ENCODE peak calls at places on chromosomes 11 and 22, in ten cellular contexts. M is ovary, U is stomach, P is A549, H is tibial nerve, A is H1, I is sigmoid colon, Z is HepG2, O is GM12878, J is SK-N-SH. K is an unnamed sample.

GRCh38 chr11:118587952-118588351 is 15.7 kb downstream of the ARCN1 start:
- DNase-seq in J (no peak), M (no peak), A (no peak), H (no peak), U (no peak), I (no peak), P (no peak), O (no peak), Z (no peak), K (no peak)

GRCh38 chr11:115959098-115959497 is 454.9 kb upstream of the CADM1 start:
- DNase-seq in Z (peak), U (no peak), J (peak), M (no peak), A (no peak), O (no peak), I (no peak), P (no peak), H (no peak), K (no peak)

GRCh38 chr11:70244698-70245097 is 25.8 kb upstream of the PPFIA1 start:
- DNase-seq in H (no peak), A (no peak), J (no peak), P (peak), U (no peak), M (no peak), I (no peak), O (no peak), Z (no peak), K (no peak)

GRCh38 chr11:125070699-125071254 is 7.7 kb downstream of the SLC37A2 start:
- DNase-seq in P (no peak), I (peak), Z (peak), M (peak), O (peak), J (no peak), U (peak), A (no peak), H (peak), K (no peak)

GRCh38 chr11:134270250-134270714 is 5.9 kb upstream of the GLB1L3 start:
- DNase-seq in M (no peak), U (no peak), P (peak), J (peak), Z (peak), I (no peak), O (no peak), H (no peak), A (no peak), K (no peak)

GRCh38 chr11:73350908-73351636 is 25.1 kb upstream of the RELT start:
- DNase-seq in J (peak), P (peak), U (peak), H (peak), O (no peak), Z (peak), I (peak), M (peak), A (no peak), K (no peak)

GRCh38 chr11:112523477-112523876 is 262.8 kb upstream of the PLET1 start:
- DNase-seq in J (peak), M (no peak), H (no peak), P (no peak), Z (no peak), I (peak), U (no peak), A (no peak), O (no peak), K (no peak)

GRCh38 chr11:119983240-119983732 is 154.6 kb downstream of the TRIM29 start:
- DNase-seq in I (no peak), A (no peak), P (no peak), Z (no peak), O (no peak), J (no peak), M (no peak), U (no peak), H (no peak), K (no peak)

GRCh38 chr11:102410382-102410784 is 42.2 kb downstream of the TMEM123 start:
- DNase-seq in A (no peak), J (peak), Z (no peak), H (no peak), M (no peak), P (no peak), O (no peak), I (no peak), U (no peak), K (no peak)

GRCh38 chr22:25563757-25564319 is 637 bp upstream of the GRK3 start:
- DNase-seq in P (no peak), Z (peak), O (no peak), M (peak), A (no peak), U (no peak), J (no peak), H (peak), I (peak), K (peak)

GRCh38 chr22:29840498-29840897 is 2.4 kb upstream of the ASCC2 start:
- DNase-seq in J (no peak), P (no peak), M (no peak), Z (no peak), H (no peak), U (no peak), I (no peak), O (no peak), A (no peak), K (no peak)

GRCh38 chr22:47220752-47221151 is 458.3 kb downstream of the TBC1D22A start:
- DNase-seq in Z (no peak), U (no peak), A (no peak), M (no peak), P (no peak), I (no peak), O (no peak), H (no peak), J (no peak), K (no peak)

GRCh38 chr22:47215851-47216250 is 453.4 kb downstream of the TBC1D22A start:
- DNase-seq in I (peak), P (no peak), Z (no peak), J (no peak), O (no peak), H (no peak), M (no peak), A (no peak), U (peak), K (no peak)

GRCh38 chr22:47221840-47222615 is 459.6 kb downstream of the TBC1D22A start:
- DNase-seq in H (no peak), J (peak), I (peak), A (no peak), Z (no peak), M (no peak), P (no peak), O (no peak), U (no peak), K (no peak)

GRCh38 chr22:47219789-47220188 is 457.3 kb downstream of the TBC1D22A start:
- DNase-seq in P (no peak), U (no peak), M (no peak), Z (no peak), O (no peak), I (peak), H (no peak), J (no peak), A (no peak), K (no peak)

GRCh38 chr22:47218671-47219070 is 456.2 kb downstream of the TBC1D22A start:
- DNase-seq in O (no peak), M (no peak), P (no peak), H (no peak), I (peak), A (no peak), Z (no peak), J (no peak), U (peak), K (peak)
- TF ChIP-seq CTCF in O (no peak), M (no peak), P (no peak), H (no peak), I (no peak), A (no peak), Z (no peak), J (no peak), U (no peak), K (no peak)

DNA sequence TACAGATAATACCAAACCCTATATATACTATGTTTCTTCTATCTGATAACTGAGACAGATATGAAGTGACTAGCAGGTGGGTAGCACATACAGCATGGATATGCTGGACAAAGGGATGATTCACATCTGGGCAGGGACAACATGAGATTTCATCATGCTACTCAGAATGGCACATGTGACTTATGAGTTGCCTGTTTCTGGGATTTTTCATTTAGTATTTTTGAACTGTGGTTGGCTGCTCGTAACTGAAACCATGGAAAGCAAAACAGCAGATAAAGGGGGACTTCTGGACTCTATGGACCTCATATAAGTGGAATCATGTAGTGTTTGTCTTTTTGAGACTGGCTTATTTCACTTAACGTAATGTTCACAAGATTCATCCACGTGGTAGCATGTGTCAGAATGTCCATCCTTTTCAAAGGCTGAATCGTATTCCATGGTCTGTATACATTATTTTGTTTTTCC is 883.0 kb downstream of the TBC1D22A start:
- DNase-seq in O (no peak), Z (no peak), M (no peak), J (no peak), U (no peak), I (no peak), H (no peak), P (no peak), A (no peak), K (no peak)
- TF ChIP-seq EP300 in O (no peak), Z (no peak), M (no peak), J (no peak), U (no peak), I (no peak), H (no peak), P (no peak), A (no peak), K (no peak)

DNA sequence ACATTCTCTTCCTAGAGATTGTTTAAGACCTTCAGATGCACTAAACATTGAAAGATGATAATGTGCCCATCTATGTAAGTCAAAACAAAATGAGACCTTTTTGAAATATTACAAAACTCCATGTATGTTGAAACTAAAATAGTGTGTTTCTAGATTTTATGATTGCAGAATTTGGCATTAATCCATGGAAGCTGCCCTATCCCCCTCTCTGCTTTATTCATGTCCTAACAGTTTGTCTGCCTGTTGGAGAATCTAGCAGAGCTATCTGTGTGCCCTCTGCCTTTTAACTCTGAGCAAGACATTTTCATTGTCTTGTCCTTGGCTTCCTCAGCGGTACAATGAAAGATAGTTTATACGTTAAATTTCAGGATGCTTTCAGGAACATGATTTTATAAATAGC is 105.5 kb downstream of the FAT3 start:
- DNase-seq in P (no peak), U (no peak), Z (no peak), H (no peak), I (no peak), A (no peak), M (no peak), J (peak), O (no peak), K (no peak)
- H3K27ac ChIP-seq in P (no peak), U (no peak), Z (no peak), H (no peak), I (no peak), A (peak), M (no peak), J (no peak), O (no peak), K (no peak)

DNA sequence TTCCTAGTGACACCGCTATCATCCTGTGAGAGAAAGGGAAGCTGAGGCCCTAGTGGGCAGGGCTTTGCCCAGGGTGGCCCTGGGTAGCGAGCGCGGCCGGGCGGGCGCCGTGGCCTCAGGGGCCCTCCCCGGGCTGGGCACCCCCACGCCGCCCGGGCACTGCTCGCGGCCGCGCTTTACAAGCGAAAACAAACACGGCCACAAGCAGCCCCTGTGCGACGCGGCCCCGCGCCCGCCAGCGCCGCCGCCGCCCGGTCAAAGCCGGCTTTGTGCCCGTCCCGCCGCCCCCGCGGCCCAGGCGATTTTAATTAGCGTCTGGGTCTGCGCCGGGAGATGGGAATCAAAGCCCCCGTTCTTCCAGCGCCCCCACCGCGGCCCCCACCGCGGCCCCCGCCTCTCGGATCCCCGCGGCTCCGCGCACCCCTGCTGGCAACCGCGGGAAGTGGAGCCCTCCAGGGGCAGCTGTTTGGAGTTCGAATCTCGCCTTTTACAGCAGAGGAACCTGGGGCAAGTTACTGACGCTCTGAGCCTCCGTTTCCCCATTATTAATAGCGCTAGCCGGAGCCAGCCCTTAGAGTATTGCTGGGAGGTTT is 47.9 kb downstream of the CHRDL2 start:
- DNase-seq in U (peak), O (no peak), H (no peak), P (no peak), I (peak), M (no peak), A (no peak), Z (no peak), J (peak), K (peak)
- TF ChIP-seq CTCF in U (no peak), O (peak), H (peak), P (no peak), I (peak), M (no peak), A (peak), Z (no peak), J (peak), K (no peak)

GRCh38 chr11:92045325-92045724 is 179.3 kb upstream of the FAT3 start:
- DNase-seq in O (no peak), U (no peak), P (no peak), M (no peak), Z (no peak), A (no peak), H (no peak), I (no peak), J (no peak), K (no peak)

GRCh38 chr11:92050305-92050704 is 174.3 kb upstream of the FAT3 start:
- DNase-seq in H (no peak), J (no peak), P (no peak), O (no peak), A (no peak), I (no peak), U (no peak), M (no peak), Z (no peak), K (no peak)

GRCh38 chr11:92046103-92046502 is 178.5 kb upstream of the FAT3 start:
- DNase-seq in O (no peak), U (no peak), M (no peak), Z (no peak), P (no peak), A (no peak), H (no peak), J (no peak), I (no peak), K (no peak)

DNA sequence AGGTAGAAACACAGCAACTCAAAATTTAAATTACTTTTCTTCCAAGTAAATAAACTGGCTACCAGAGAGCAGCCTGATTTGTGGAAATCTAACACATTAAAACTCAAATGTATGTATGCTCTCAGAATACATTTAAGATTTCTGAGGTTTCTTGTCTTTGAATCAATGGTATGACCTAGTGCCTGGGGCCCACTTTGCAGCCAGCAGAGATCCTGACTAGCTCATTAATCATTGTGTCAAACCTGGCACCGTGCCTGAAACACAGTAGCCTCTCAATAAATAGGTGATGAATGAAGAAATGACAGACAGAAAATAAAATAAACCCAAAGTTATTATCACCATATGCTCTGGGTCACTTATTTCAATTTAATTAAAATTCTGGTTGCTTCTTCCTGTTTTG is 176.2 kb upstream of the FAT3 start:
- DNase-seq in A (no peak), Z (no peak), I (no peak), J (no peak), P (no peak), U (no peak), H (no peak), M (no peak), O (no peak), K (no peak)
- TF ChIP-seq EP300 in A (no peak), Z (no peak), I (no peak), J (no peak), P (no peak), U (no peak), H (no peak), M (no peak), O (no peak), K (no peak)

DNA sequence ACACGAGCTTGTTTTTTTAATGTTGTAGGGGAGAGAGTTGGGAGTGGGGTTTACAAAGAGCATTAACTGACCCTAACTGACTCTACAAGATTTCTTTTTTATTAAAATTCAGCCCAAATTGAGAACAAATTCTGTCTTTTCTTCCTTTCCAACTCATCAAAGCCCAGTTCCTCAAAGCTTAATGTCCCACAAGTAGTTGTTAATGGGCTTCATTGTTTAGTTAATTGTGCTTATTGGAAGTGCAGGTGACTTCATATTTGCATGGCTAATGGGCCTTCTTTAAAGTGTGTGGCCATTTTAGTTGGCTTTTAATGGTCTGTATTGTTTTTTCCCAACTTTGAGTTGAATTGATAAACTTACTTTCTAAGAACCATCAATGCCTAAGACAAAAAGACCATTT is 39.8 kb downstream of the MPPED2 start:
- DNase-seq in A (no peak), M (no peak), U (no peak), Z (no peak), I (no peak), P (no peak), O (no peak), H (no peak), J (no peak), K (no peak)
- H3K27ac ChIP-seq in A (no peak), M (no peak), U (no peak), Z (no peak), I (no peak), P (no peak), O (no peak), H (no peak), J (no peak), K (no peak)

GRCh38 chr22:22802346-22802970 is 85.2 kb upstream of the IGLL5 start:
- DNase-seq in U (no peak), Z (no peak), O (no peak), I (no peak), J (no peak), P (no peak), H (no peak), A (no peak), M (no peak), K (no peak)
- TF ChIP-seq CTCF in U (no peak), Z (peak), O (peak), I (no peak), J (peak), P (no peak), H (no peak), A (peak), M (no peak), K (no peak)

K was measured in upper lobe of left lung.